ENCODE peak calls at places on chromosomes 2 and 18, in six cellular contexts. H is brain microvascular endothelial cell, Z is heart left ventricle, G is mammary epithelial cell, L is H9, M is SJSA1. A is an unnamed sample.

GRCh38 chr2:99851811-99852210 is 290.6 kb downstream of the AFF3 start:
- DNase-seq in H (no peak), Z (no peak), G (no peak), L (no peak), M (no peak), A (no peak)

GRCh38 chr2:41187683-41188082 is 735.8 kb upstream of the SLC8A1 start:
- DNase-seq in H (no peak), Z (no peak), G (no peak), L (no peak), M (no peak), A (no peak)

GRCh38 chr2:28587526-28588230 is 91.8 kb downstream of the PLB1 start:
- DNase-seq in H (no peak), Z (no peak), G (no peak), L (no peak), M (no peak), A (no peak)

GRCh38 chr18:24274822-24275221 is 122.8 kb downstream of the OSBPL1A start:
- DNase-seq in H (no peak), Z (peak; percentile 47), G (no peak), L (no peak), M (no peak), A (no peak)

GRCh38 chr2:97748397-97748796 is 35.0 kb downstream of the ZAP70 start:
- DNase-seq in H (no peak), Z (peak; percentile 68), G (no peak), L (peak; percentile 91), M (no peak), A (no peak)

GRCh38 chr2:148935791-148936190 is 60.8 kb downstream of the KIF5C start:
- DNase-seq in H (no peak), Z (no peak), G (no peak), L (no peak), M (no peak), A (no peak)

GRCh38 chr2:134245340-134245984 is 8.4 kb upstream of the MGAT5 start:
- DNase-seq in H (peak; percentile 76), Z (peak; percentile 80), G (peak; percentile 57), L (peak; percentile 62), M (peak; percentile 43), A (peak; percentile 26)

GRCh38 chr2:133849341-133849740 is 281.1 kb upstream of the NCKAP5 start:
- DNase-seq in H (no peak), Z (no peak), G (peak; percentile 54), L (no peak), M (no peak), A (peak; percentile 66)

GRCh38 chr2:11583840-11584529 is 50.1 kb downstream of the GREB1 start:
- DNase-seq in H (peak; percentile 99), Z (peak; percentile 72), G (peak; percentile 95), L (peak; percentile 73), M (peak; percentile 87), A (peak; percentile 43)

GRCh38 chr2:26786207-26787023 is 559 bp downstream of the CENPA start:
- DNase-seq in H (no peak), Z (no peak), G (peak; percentile 11), L (no peak), M (peak; percentile 39), A (no peak)

GRCh38 chr2:217740178-217740577 is 262.6 kb downstream of the TNS1 start:
- DNase-seq in H (no peak), Z (peak; percentile 15), G (no peak), L (no peak), M (no peak), A (no peak)

GRCh38 chr2:42770288-42771131 is 6.6 kb upstream of the OXER1 start:
- DNase-seq in H (peak; percentile 24), Z (no peak), G (peak; percentile 4), L (peak; percentile 85), M (no peak), A (no peak)

GRCh38 chr18:32461704-32462272 is 8.9 kb downstream of the GAREM1 start:
- DNase-seq in H (no peak), Z (no peak), G (no peak), L (no peak), M (peak; percentile 62), A (no peak)

GRCh38 chr2:44680424-44680971 is 261.0 kb upstream of the SIX3 start:
- DNase-seq in H (no peak), Z (no peak), G (no peak), L (peak; percentile 50), M (no peak), A (no peak)

GRCh38 chr2:147483911-147484310 is 360.9 kb upstream of the ACVR2A start:
- DNase-seq in H (no peak), Z (no peak), G (no peak), L (no peak), M (no peak), A (no peak)

GRCh38 chr2:177161741-177162440 is 50.7 kb upstream of the HNRNPA3 start:
- DNase-seq in H (peak; percentile 43), Z (no peak), G (no peak), L (no peak), M (peak; percentile 37), A (no peak)

GRCh38 chr2:136891100-136891499 is 125.8 kb downstream of the THSD7B start:
- DNase-seq in H (no peak), Z (no peak), G (no peak), L (no peak), M (no peak), A (no peak)

GRCh38 chr2:27681844-27682243 is 18.2 kb downstream of the SLC4A1AP start:
- DNase-seq in H (peak; percentile 63), Z (no peak), G (peak; percentile 37), L (no peak), M (no peak), A (no peak)

GRCh38 chr2:213162515-213163118 is 11.2 kb upstream of the IKZF2 start:
- DNase-seq in H (no peak), Z (no peak), G (no peak), L (no peak), M (peak; percentile 57), A (no peak)

GRCh38 chr18:74551936-74552555 is 17.7 kb downstream of the CNDP1 start:
- DNase-seq in H (peak; percentile 82), Z (peak; percentile 84), G (peak; percentile 58), L (peak; percentile 82), M (peak; percentile 49), A (peak; percentile 29)

GRCh38 chr18:9495916-9496540 is 20.7 kb downstream of the RALBP1 start:
- DNase-seq in H (no peak), Z (no peak), G (no peak), L (no peak), M (no peak), A (no peak)

GRCh38 chr2:75276093-75277055 is 77.1 kb upstream of the TACR1 start:
- DNase-seq in H (peak; percentile 34), Z (no peak), G (peak; percentile 66), L (no peak), M (peak; percentile 62), A (peak; percentile 18)

GRCh38 chr18:54845788-54846187 is 17.5 kb downstream of the RAB27B start:
- DNase-seq in H (peak; percentile 21), Z (no peak), G (peak; percentile 24), L (no peak), M (peak; percentile 28), A (no peak)

GRCh38 chr2:2743164-2743571 is 412.1 kb upstream of the MYT1L start:
- DNase-seq in H (peak; percentile 7), Z (peak; percentile 68), G (peak; percentile 79), L (no peak), M (no peak), A (peak; percentile 45)

GRCh38 chr18:11246466-11246865 is 97.1 kb upstream of the PIEZO2 start:
- DNase-seq in H (peak; percentile 20), Z (no peak), G (no peak), L (no peak), M (no peak), A (no peak)

GRCh38 chr18:42290318-42291307 is 335.6 kb downstream of the PIK3C3 start:
- DNase-seq in H (no peak), Z (peak; percentile 19), G (no peak), L (no peak), M (no peak), A (no peak)

DNA sequence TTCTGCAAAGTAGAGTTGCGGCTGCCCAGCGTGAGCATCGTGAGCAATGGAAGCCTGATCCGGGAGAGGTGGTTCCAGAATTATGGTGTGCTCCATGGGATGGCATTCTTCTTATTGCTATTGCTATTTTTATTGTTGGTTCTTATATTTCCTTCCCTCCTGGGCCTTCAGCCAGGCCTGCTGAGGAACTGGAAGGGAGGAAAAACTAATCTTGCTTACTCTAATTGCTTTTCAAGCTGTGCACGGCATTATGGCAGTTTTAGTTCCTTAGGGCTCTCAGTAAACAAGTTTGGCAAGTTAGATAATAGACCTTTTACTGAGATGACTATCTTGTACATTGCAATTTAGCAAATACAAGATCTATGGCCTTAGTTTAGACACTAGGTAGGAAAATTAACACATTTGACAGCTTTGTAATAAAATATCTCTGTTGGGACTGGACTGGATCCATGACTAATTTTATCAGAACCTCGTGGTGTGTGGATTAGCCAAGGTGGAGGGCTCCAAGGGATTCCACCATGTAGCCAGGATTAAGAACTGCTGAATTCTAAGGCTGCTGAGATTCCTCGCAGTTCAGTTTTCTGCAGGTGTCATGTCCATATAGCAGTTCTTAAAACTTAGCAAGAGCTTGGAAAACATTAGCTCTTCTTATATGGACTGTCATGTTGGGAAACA is 6.0 kb downstream of the RSAD2 start:
- DNase-seq in H (no peak), Z (peak; percentile 32), G (no peak), L (no peak), M (no peak), A (no peak)
- H3K27ac ChIP-seq in H (no peak overlapping the region), Z (no peak overlapping the region), G (no peak overlapping the region), L (no peak overlapping the region), M (no peak overlapping the region), A (no peak overlapping the region)

DNA sequence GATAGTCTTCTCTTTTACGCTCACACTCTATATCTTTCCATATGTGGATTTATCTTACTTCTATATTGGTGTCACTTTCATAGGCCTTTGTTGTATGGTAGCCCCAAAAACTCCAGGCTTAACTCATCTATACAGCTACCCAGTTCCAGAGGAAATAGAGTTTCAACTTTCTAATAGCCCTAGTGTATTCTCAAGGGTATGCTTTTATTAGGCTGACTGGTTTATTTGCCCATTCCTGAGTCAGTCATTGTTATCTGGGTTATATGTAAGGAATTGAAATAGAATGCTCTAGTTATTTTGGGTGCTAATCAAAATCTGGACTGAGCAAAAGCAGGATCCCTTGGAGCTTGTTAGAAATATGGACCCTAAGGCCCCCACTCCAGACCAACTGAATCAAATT is 307.4 kb upstream of the KCNJ3 start:
- DNase-seq in H (no peak), Z (no peak), G (no peak), L (no peak), M (no peak), A (no peak)
- H3K27ac ChIP-seq in H (no peak overlapping the region), Z (no peak overlapping the region), G (no peak overlapping the region), L (no peak overlapping the region), M (no peak overlapping the region), A (no peak overlapping the region)

GRCh38 chr2:143475131-143475784 is 346.0 kb downstream of the ARHGAP15 start:
- DNase-seq in H (peak; percentile 24), Z (no peak), G (no peak), L (no peak), M (no peak), A (no peak)
- H3K27ac ChIP-seq in H (peak overlapping the region; percentile 53), Z (peak overlapping the region; percentile 34), G (no peak overlapping the region), L (no peak overlapping the region), M (no peak overlapping the region), A (no peak overlapping the region)

GRCh38 chr2:130846686-130847375 is 10.1 kb downstream of the ARHGEF4 start:
- DNase-seq in H (peak; percentile 74), Z (no peak), G (peak; percentile 81), L (no peak), M (no peak), A (no peak)

GRCh38 chr2:130847776-130848517 is 11.2 kb downstream of the ARHGEF4 start:
- DNase-seq in H (no peak), Z (no peak), G (no peak), L (no peak), M (no peak), A (no peak)

GRCh38 chr2:130845507-130846085 is 8.9 kb downstream of the ARHGEF4 start:
- DNase-seq in H (no peak), Z (no peak), G (peak; percentile 74), L (no peak), M (no peak), A (no peak)

GRCh38 chr2:130844161-130844560 is 7.4 kb downstream of the ARHGEF4 start:
- DNase-seq in H (no peak), Z (no peak), G (no peak), L (no peak), M (no peak), A (no peak)

GRCh38 chr2:130846233-130846632 is 9.5 kb downstream of the ARHGEF4 start:
- DNase-seq in H (no peak), Z (no peak), G (no peak), L (no peak), M (no peak), A (no peak)
- H3K27ac ChIP-seq in H (no peak overlapping the region), Z (no peak overlapping the region), G (no peak overlapping the region), L (no peak overlapping the region), M (no peak overlapping the region), A (no peak overlapping the region)

A was measured in epithelial cell of prostate.